ENCODE peak calls at places on chromosomes 1 and 21, in six cellular contexts. T, J, V, F, P and B are unnamed samples.

GRCh38 chr1:204873714-204874113 is 3.1 kb downstream of the NFASC start:
- DNase-seq in T (no peak), J (no peak), V (no peak), F (no peak), P (no peak), B (no peak)

GRCh38 chr1:210617306-210617705 is 288.6 kb downstream of the HHAT start:
- DNase-seq in T (no peak), J (no peak), V (no peak), F (no peak), P (no peak), B (no peak)

GRCh38 chr1:159849972-159850371 is 12.5 kb downstream of the VSIG8 start:
- DNase-seq in T (no peak), J (no peak), V (no peak), F (no peak), P (no peak), B (no peak)

GRCh38 chr21:14889080-14889805 is 175.6 kb downstream of the NRIP1 start:
- DNase-seq in T (peak), J (no peak), V (no peak), F (peak), P (no peak), B (no peak)

GRCh38 chr1:6603851-6604558 is 1.3 kb upstream of the KLHL21 start:
- DNase-seq in T (peak), J (no peak), V (no peak), F (peak), P (peak), B (no peak)

GRCh38 chr1:154104433-154105082 is 50.3 kb downstream of the NUP210L start:
- DNase-seq in T (peak), J (no peak), V (no peak), F (no peak), P (no peak), B (no peak)

GRCh38 chr1:241834733-241835377 is 13.1 kb upstream of the EXO1 start:
- DNase-seq in T (peak), J (peak), V (no peak), F (peak), P (no peak), B (no peak)

GRCh38 chr1:20216574-20216973 is 30.3 kb upstream of the PLA2G2C start:
- DNase-seq in T (no peak), J (peak), V (no peak), F (no peak), P (no peak), B (no peak)

GRCh38 chr1:109214695-109215623 is 1.2 kb downstream of the SARS1 start:
- DNase-seq in T (peak), J (peak), V (no peak), F (peak), P (peak), B (no peak)

GRCh38 chr1:169918927-169919326 is 25.2 kb upstream of the SCYL3 start:
- DNase-seq in T (no peak), J (no peak), V (no peak), F (no peak), P (no peak), B (no peak)

GRCh38 chr21:42414928-42415769 is 11.4 kb downstream of the UBASH3A start:
- DNase-seq in T (peak), J (no peak), V (peak), F (no peak), P (no peak), B (peak)

GRCh38 chr1:93715529-93716126 is 34.0 kb upstream of the BCAR3 start:
- DNase-seq in T (no peak), J (peak), V (no peak), F (no peak), P (no peak), B (no peak)

GRCh38 chr1:43367026-43367903 is 546 bp downstream of the ELOVL1 start:
- DNase-seq in T (peak), J (no peak), V (peak), F (no peak), P (peak), B (no peak)

GRCh38 chr1:179365342-179366092 is at the start of gene AXDND1:
- DNase-seq in T (peak), J (peak), V (peak), F (peak), P (peak), B (peak)